ENCODE peak calls at places on chromosomes 16 and 17, in nine cellular contexts. M is ELR; X is mucosa of descending colon; U is HCEC 1CT; P is nephron progenitor cell; D is substantia nigra; L is activated gamma-delta T cell treated with anti-CD3 and anti-CD28 coated beads, Interleukin-2, amount 50 U/mL, for 16 hours; F is AG08395; B is epithelial cell of esophagus. Z is an unnamed sample.

GRCh38 chr16:78122774-78123315 is 23.4 kb downstream of the WWOX start:
- DNase-seq in M (peak; percentile 65), X (no peak), U (peak; percentile 52), P (no peak), D (peak; percentile 17), L (no peak), F (peak; percentile 60), B (peak; percentile 59), Z (peak; percentile 52)

GRCh38 chr16:66536525-66536924 is 13.4 kb downstream of the TK2 start:
- DNase-seq in M (no peak), X (no peak), U (no peak), P (no peak), D (no peak), L (no peak), F (no peak), B (no peak), Z (no peak)

GRCh38 chr17:29615048-29615385 is 7.7 kb downstream of the CORO6 start:
- DNase-seq in M (peak; percentile 35), X (peak; percentile 51), U (no peak), P (peak; percentile 18), D (peak; percentile 49), L (no peak), F (no peak), B (peak; percentile 50), Z (no peak)

GRCh38 chr16:54125751-54126655 is 160.6 kb downstream of the IRX3 start:
- DNase-seq in M (no peak), X (no peak), U (no peak), P (no peak), D (no peak), L (no peak), F (no peak), B (no peak), Z (no peak)

GRCh38 chr17:47896672-47897490 is 845 bp downstream of the SP2 start:
- DNase-seq in M (peak; percentile 27), X (no peak), U (peak; percentile 14), P (no peak), D (no peak), L (peak; percentile 5), F (no peak), B (peak; percentile 23), Z (no peak)

GRCh38 chr17:17752822-17753448 is 71.7 kb downstream of the RAI1 start:
- DNase-seq in M (no peak), X (no peak), U (no peak), P (no peak), D (peak; percentile 68), L (no peak), F (no peak), B (peak; percentile 29), Z (no peak)

GRCh38 chr17:75079023-75079373 is 8.8 kb upstream of the SLC16A5 start:
- DNase-seq in M (no peak), X (no peak), U (no peak), P (no peak), D (no peak), L (no peak), F (no peak), B (no peak), Z (no peak)

GRCh38 chr17:81389585-81389984 is 5.7 kb upstream of the BAHCC1 start:
- DNase-seq in M (no peak), X (no peak), U (no peak), P (no peak), D (no peak), L (no peak), F (no peak), B (no peak), Z (no peak)

GRCh38 chr17:8707591-8708453 is 36.8 kb downstream of the CCDC42 start:
- DNase-seq in M (no peak), X (no peak), U (no peak), P (no peak), D (no peak), L (no peak), F (no peak), B (no peak), Z (no peak)

GRCh38 chr16:83797013-83797412 is 10.8 kb upstream of the HSBP1 start:
- DNase-seq in M (no peak), X (no peak), U (no peak), P (no peak), D (no peak), L (no peak), F (no peak), B (no peak), Z (no peak)

GRCh38 chr17:18258356-18259038 is at the start of gene FLII:
- DNase-seq in M (peak; percentile 68), X (peak; percentile 70), U (peak; percentile 43), P (peak; percentile 64), D (peak; percentile 69), L (peak; percentile 38), F (peak; percentile 70), B (peak; percentile 38), Z (peak; percentile 63)

GRCh38 chr17:10294162-10294561 is 78.6 kb downstream of the MYH13 start:
- DNase-seq in M (no peak), X (no peak), U (no peak), P (no peak), D (no peak), L (no peak), F (no peak), B (no peak), Z (no peak)

GRCh38 chr17:43632231-43632630 is 29.5 kb downstream of the MEOX1 start:
- DNase-seq in M (no peak), X (no peak), U (no peak), P (no peak), D (no peak), L (no peak), F (no peak), B (no peak), Z (no peak)

GRCh38 chr17:13590441-13590840 is 11.3 kb downstream of the HS3ST3A1 start:
- DNase-seq in M (peak; percentile 67), X (no peak), U (peak; percentile 49), P (no peak), D (no peak), L (no peak), F (no peak), B (no peak), Z (no peak)

GRCh38 chr17:79794659-79795511 is 2.0 kb downstream of the CBX8 start:
- DNase-seq in M (no peak), X (no peak), U (no peak), P (no peak), D (no peak), L (no peak), F (no peak), B (no peak), Z (no peak)

GRCh38 chr17:20263595-20263994 is 203.7 kb downstream of the LGALS9B start:
- DNase-seq in M (peak; percentile 10), X (no peak), U (no peak), P (no peak), D (no peak), L (no peak), F (peak; percentile 26), B (peak; percentile 84), Z (no peak)

GRCh38 chr16:14496786-14497185 is 133.3 kb downstream of the PARN start:
- DNase-seq in M (no peak), X (no peak), U (no peak), P (no peak), D (no peak), L (no peak), F (no peak), B (no peak), Z (no peak)

GRCh38 chr16:54645328-54645727 is 285.3 kb upstream of the IRX5 start:
- DNase-seq in M (no peak), X (no peak), U (no peak), P (no peak), D (no peak), L (no peak), F (no peak), B (no peak), Z (no peak)

GRCh38 chr17:83080641-83081560 is 1.5 kb downstream of the METRNL start:
- DNase-seq in M (peak; percentile 63), X (peak; percentile 51), U (peak; percentile 13), P (peak; percentile 68), D (peak; percentile 36), L (peak; percentile 17), F (peak; percentile 51), B (peak; percentile 16), Z (peak; percentile 76)

GRCh38 chr16:27514806-27515205 is 34.9 kb downstream of the GTF3C1 start:
- DNase-seq in M (no peak), X (peak; percentile 29), U (no peak), P (no peak), D (peak; percentile 37), L (no peak), F (no peak), B (no peak), Z (no peak)

GRCh38 chr17:39631403-39631802 is 4.7 kb downstream of the PPP1R1B start:
- DNase-seq in M (no peak), X (peak; percentile 77), U (no peak), P (no peak), D (no peak), L (no peak), F (no peak), B (peak; percentile 67), Z (no peak)

GRCh38 chr17:29595107-29595942 is 2.4 kb downstream of the ANKRD13B start:
- DNase-seq in M (no peak), X (no peak), U (peak; percentile 49), P (peak; percentile 1), D (no peak), L (no peak), F (no peak), B (no peak), Z (no peak)

GRCh38 chr17:73228748-73229236 is 32.9 kb downstream of the CPSF4L start:
- DNase-seq in M (peak; percentile 88), X (peak; percentile 68), U (peak; percentile 89), P (no peak), D (peak; percentile 13), L (no peak), F (peak; percentile 95), B (peak; percentile 87), Z (no peak)

GRCh38 chr17:77233635-77234334 is 93.0 kb downstream of the SEC14L1 start:
- DNase-seq in M (peak; percentile 86), X (no peak), U (peak; percentile 95), P (no peak), D (no peak), L (no peak), F (no peak), B (peak; percentile 72), Z (no peak)

GRCh38 chr16:63361032-63361624 is 1324.9 kb upstream of the CDH8 start:
- DNase-seq in M (peak; percentile 49), X (peak; percentile 38), U (peak; percentile 31), P (peak; percentile 12), D (no peak), L (no peak), F (peak; percentile 47), B (peak; percentile 64), Z (no peak)

GRCh38 chr16:71852561-71852960 is 6.8 kb downstream of the ATXN1L start:
- DNase-seq in M (no peak), X (no peak), U (no peak), P (no peak), D (no peak), L (no peak), F (no peak), B (no peak), Z (no peak)

GRCh38 chr16:60682219-60682618 is 1354.0 kb downstream of the CDH8 start:
- DNase-seq in M (no peak), X (no peak), U (no peak), P (no peak), D (no peak), L (no peak), F (no peak), B (no peak), Z (no peak)

GRCh38 chr17:62781356-62781755 is 26.8 kb downstream of the MARCHF10 start:
- DNase-seq in M (no peak), X (no peak), U (peak; percentile 12), P (no peak), D (no peak), L (no peak), F (no peak), B (peak; percentile 65), Z (no peak)

GRCh38 chr16:55367796-55368195 is 43.8 kb downstream of the IRX6 start:
- DNase-seq in M (peak; percentile 19), X (no peak), U (no peak), P (no peak), D (no peak), L (no peak), F (peak; percentile 26), B (peak; percentile 29), Z (no peak)

GRCh38 chr17:6823011-6823442 is 8.5 kb downstream of the TEKT1 start:
- DNase-seq in M (peak; percentile 55), X (no peak), U (peak; percentile 88), P (no peak), D (no peak), L (no peak), F (peak; percentile 34), B (peak; percentile 65), Z (no peak)

GRCh38 chr17:4310349-4311060 is 46.7 kb upstream of the ANKFY1 start:
- DNase-seq in M (no peak), X (no peak), U (no peak), P (no peak), D (peak; percentile 31), L (no peak), F (no peak), B (no peak), Z (no peak)

Z was measured in memory B cell.